ENCODE peak calls at places on chromosome 6, in eight cellular contexts. H is Right ventricle myocardium inferior; F is naive thymus-derived CD8-positive, alpha-beta T cell; O is activated T-helper 1 cell treated with anti-CD3 and anti-CD28 coated beads, Interleukin-2, amount 50 U/mL, for 16 hours; P is Right ventricle myocardium superior; G is fibroblast of lung; U is AG04449; I is heart right ventricle. V is an unnamed sample.

GRCh38 chr6:31307669-31308049 is 35.8 kb upstream of the HLA-C start:
- DNase-seq in H (peak; percentile 18), F (no peak), O (no peak), P (no peak), G (no peak), U (no peak), I (no peak), V (no peak)

GRCh38 chr6:138824482-138825134 is 28.7 kb downstream of the ECT2L start:
- DNase-seq in H (no peak), F (peak; percentile 4), O (no peak), P (no peak), G (peak; percentile 20), U (no peak), I (no peak), V (no peak)

GRCh38 chr6:30720738-30721197 is 616 bp downstream of the TUBB start:
- DNase-seq in H (peak; percentile 79), F (no peak), O (no peak), P (peak; percentile 81), G (no peak), U (no peak), I (peak; percentile 73), V (peak; percentile 88)

GRCh38 chr6:37787216-37787615 is 32.3 kb upstream of the ZFAND3 start:
- DNase-seq in H (no peak), F (no peak), O (no peak), P (no peak), G (no peak), U (no peak), I (no peak), V (no peak)

GRCh38 chr6:160767647-160768019 is 65.6 kb downstream of the PLG start:
- DNase-seq in H (no peak), F (no peak), O (no peak), P (no peak), G (no peak), U (no peak), I (no peak), V (no peak)

GRCh38 chr6:76701610-76702009 is 629.1 kb upstream of the IMPG1 start:
- DNase-seq in H (no peak), F (no peak), O (no peak), P (no peak), G (no peak), U (no peak), I (no peak), V (no peak)

GRCh38 chr6:28658475-28659249 is 133.0 kb downstream of the GPX5 start:
- DNase-seq in H (no peak), F (no peak), O (no peak), P (no peak), G (no peak), U (no peak), I (no peak), V (no peak)

GRCh38 chr6:150813993-150814359 is 51.5 kb upstream of the MTHFD1L start:
- DNase-seq in H (no peak), F (no peak), O (no peak), P (no peak), G (peak; percentile 68), U (no peak), I (no peak), V (no peak)

GRCh38 chr6:78526432-78526831 is 340.9 kb upstream of the IRAK1BP1 start:
- DNase-seq in H (no peak), F (no peak), O (no peak), P (no peak), G (no peak), U (no peak), I (no peak), V (no peak)

GRCh38 chr6:35046098-35046497 is 95.0 kb downstream of the TCP11 start:
- DNase-seq in H (no peak), F (no peak), O (no peak), P (no peak), G (no peak), U (no peak), I (no peak), V (no peak)

GRCh38 chr6:144447487-144447886 is 162.4 kb downstream of the UTRN start:
- DNase-seq in H (no peak), F (no peak), O (no peak), P (no peak), G (peak; percentile 71), U (no peak), I (no peak), V (no peak)

GRCh38 chr6:42179261-42179955 is 6.2 kb downstream of the GUCA1A start:
- DNase-seq in H (no peak), F (no peak), O (no peak), P (no peak), G (no peak), U (no peak), I (no peak), V (no peak)

GRCh38 chr6:38078671-38079070 is 259.1 kb downstream of the ZFAND3 start:
- DNase-seq in H (no peak), F (no peak), O (no peak), P (no peak), G (peak; percentile 18), U (no peak), I (no peak), V (no peak)

GRCh38 chr6:26270903-26271639 is 93.9 kb upstream of the BTN3A2 start:
- DNase-seq in H (no peak), F (peak; percentile 90), O (peak; percentile 55), P (peak; percentile 57), G (peak; percentile 86), U (no peak), I (peak; percentile 29), V (peak; percentile 73)

GRCh38 chr6:144757730-144758129 is 472.6 kb downstream of the UTRN start:
- DNase-seq in H (no peak), F (no peak), O (no peak), P (no peak), G (no peak), U (no peak), I (no peak), V (no peak)

GRCh38 chr6:159759645-159760044 is 2.2 kb upstream of the ACAT2 start:
- DNase-seq in H (no peak), F (no peak), O (no peak), P (no peak), G (no peak), U (no peak), I (no peak), V (no peak)

GRCh38 chr6:153130515-153131036 is 506 bp downstream of the RGS17 start:
- DNase-seq in H (no peak), F (no peak), O (no peak), P (no peak), G (peak; percentile 7), U (no peak), I (no peak), V (peak; percentile 43)

GRCh38 chr6:13044390-13044789 is 283.9 kb downstream of the TBC1D7 start:
- DNase-seq in H (no peak), F (no peak), O (no peak), P (no peak), G (peak; percentile 62), U (no peak), I (no peak), V (peak; percentile 38)

GRCh38 chr6:145562771-145563615 is 172.3 kb downstream of the EPM2A start:
- DNase-seq in H (no peak), F (no peak), O (no peak), P (no peak), G (peak; percentile 68), U (no peak), I (no peak), V (no peak)

GRCh38 chr6:27505209-27506027 is 32.5 kb upstream of the ZNF184 start:
- DNase-seq in H (no peak), F (peak; percentile 32), O (no peak), P (no peak), G (peak; percentile 75), U (peak; percentile 19), I (no peak), V (peak; percentile 49)

GRCh38 chr6:108174371-108175175 is 8.8 kb downstream of the NR2E1 start:
- DNase-seq in H (no peak), F (no peak), O (no peak), P (no peak), G (peak; percentile 23), U (no peak), I (no peak), V (peak; percentile 77)

GRCh38 chr6:26251354-26252081 is 113.5 kb upstream of the BTN3A2 start:
- DNase-seq in H (peak; percentile 76), F (peak; percentile 75), O (no peak), P (no peak), G (peak; percentile 94), U (no peak), I (peak; percentile 23), V (peak; percentile 69)

GRCh38 chr6:151647871-151648639 is 154.2 kb downstream of the CCDC170 start:
- DNase-seq in H (no peak), F (no peak), O (no peak), P (no peak), G (no peak), U (no peak), I (no peak), V (no peak)

GRCh38 chr6:54717849-54718455 is 128.6 kb upstream of the FAM83B start:
- DNase-seq in H (no peak), F (peak; percentile 27), O (no peak), P (no peak), G (peak; percentile 34), U (no peak), I (no peak), V (no peak)